ENCODE peak calls at places on chromosomes 13 and 19, in five cellular contexts. O, Y, B, M and J are unnamed samples.

GRCh38 chr13:77521595-77522367 is 13.7 kb upstream of the SCEL start:
- DNase-seq in O (no peak), Y (no peak), B (no peak), M (peak), J (peak)

GRCh38 chr13:44117351-44117750 is 237.6 kb downstream of the LACC1 start:
- DNase-seq in B (no peak), O (no peak), M (peak), Y (no peak), J (no peak)

GRCh38 chr19:46654621-46655152 is 6.3 kb downstream of the DACT3 start:
- DNase-seq in B (no peak), Y (no peak), M (no peak), O (no peak), J (no peak)

GRCh38 chr19:5850743-5851293 is 431 bp downstream of the FUT3 start:
- DNase-seq in Y (no peak), M (peak), O (no peak), B (peak), J (no peak)

GRCh38 chr19:48837081-48837524 is 812 bp upstream of the HSD17B14 start:
- DNase-seq in Y (peak), M (peak), B (peak), O (peak), J (peak)

GRCh38 chr19:46466536-46467199 is 4.7 kb downstream of the PNMA8A start:
- DNase-seq in B (peak), Y (peak), M (peak), O (peak), J (no peak)

GRCh38 chr13:112451512-112452379 is 75.6 kb downstream of the SPACA7 start:
- DNase-seq in B (no peak), M (no peak), O (no peak), Y (no peak), J (no peak)

GRCh38 chr19:33803383-33803782 is 6.7 kb downstream of the KCTD15 start:
- DNase-seq in O (no peak), B (no peak), Y (no peak), M (no peak), J (no peak)

GRCh38 chr13:110811008-110811720 is 97.7 kb downstream of the ING1 start:
- DNase-seq in B (no peak), Y (no peak), M (peak), O (no peak), J (no peak)

GRCh38 chr19:29806098-29806866 is 5.5 kb upstream of the CCNE1 start:
- DNase-seq in M (peak), Y (no peak), B (peak), O (no peak), J (peak)

GRCh38 chr19:43739836-43740235 is 14.9 kb downstream of the SMG9 start:
- DNase-seq in O (no peak), B (no peak), M (no peak), Y (no peak), J (no peak)

GRCh38 chr19:24032651-24033050 is 54.3 kb upstream of the ZNF254 start:
- DNase-seq in O (no peak), Y (no peak), B (no peak), M (no peak), J (no peak)

GRCh38 chr13:21703846-21704245 is 33.0 kb downstream of the FGF9 start:
- DNase-seq in O (no peak), Y (no peak), M (no peak), B (no peak), J (no peak)

GRCh38 chr13:47598340-47598911 is 402.6 kb downstream of the SUCLA2 start:
- DNase-seq in O (no peak), Y (no peak), B (no peak), M (peak), J (no peak)

GRCh38 chr19:57192993-57193392 is 1.7 kb downstream of the ZNF264 start:
- DNase-seq in O (no peak), M (no peak), B (no peak), Y (no peak), J (no peak)

GRCh38 chr13:108902557-108903155 is 273.2 kb downstream of the MYO16 start:
- DNase-seq in O (no peak), B (peak), Y (no peak), M (no peak), J (no peak)